ENCODE peak calls at places on chromosomes 6 and 20, in seven cellular contexts. One of them, this sample, is unnamed.

GRCh38 chr6:98653171-98653570 is 181.2 kb upstream of the POU3F2 start:
- DNase-seq in Calu3: no peak
- DNase-seq in activated CD4-positive, alpha-beta T cell treated with anti-CD3 and anti-CD28 coated beads, Interleukin-2, amount 50 U/mL, for 4 hours: no peak
- DNase-seq in HEK293T: no peak
- DNase-seq in neural progenitor cell: no peak
- DNase-seq in left ventricle myocardium inferior: no peak
- DNase-seq in AG04450: no peak
- DNase-seq in this sample: no peak

GRCh38 chr6:31652925-31653724 is 664 bp upstream of the BAG6 start:
- DNase-seq in Calu3: no peak
- DNase-seq in activated CD4-positive, alpha-beta T cell treated with anti-CD3 and anti-CD28 coated beads, Interleukin-2, amount 50 U/mL, for 4 hours: no peak
- DNase-seq in HEK293T: peak
- DNase-seq in neural progenitor cell: peak
- DNase-seq in left ventricle myocardium inferior: peak
- DNase-seq in AG04450: no peak
- DNase-seq in this sample: peak

GRCh38 chr6:31128093-31128676 is 7.9 kb upstream of the CDSN start:
- DNase-seq in Calu3: peak
- DNase-seq in activated CD4-positive, alpha-beta T cell treated with anti-CD3 and anti-CD28 coated beads, Interleukin-2, amount 50 U/mL, for 4 hours: peak
- DNase-seq in HEK293T: peak
- DNase-seq in neural progenitor cell: peak
- DNase-seq in left ventricle myocardium inferior: peak
- DNase-seq in AG04450: no peak
- DNase-seq in this sample: no peak

GRCh38 chr20:63536241-63536977 is 767 bp downstream of the PTK6 start:
- DNase-seq in Calu3: peak
- DNase-seq in activated CD4-positive, alpha-beta T cell treated with anti-CD3 and anti-CD28 coated beads, Interleukin-2, amount 50 U/mL, for 4 hours: no peak
- DNase-seq in HEK293T: no peak
- DNase-seq in neural progenitor cell: no peak
- DNase-seq in left ventricle myocardium inferior: no peak
- DNase-seq in AG04450: no peak
- DNase-seq in this sample: no peak

GRCh38 chr6:80332013-80332412 is 225.5 kb downstream of the BCKDHB start:
- DNase-seq in Calu3: no peak
- DNase-seq in activated CD4-positive, alpha-beta T cell treated with anti-CD3 and anti-CD28 coated beads, Interleukin-2, amount 50 U/mL, for 4 hours: no peak
- DNase-seq in HEK293T: no peak
- DNase-seq in neural progenitor cell: no peak
- DNase-seq in left ventricle myocardium inferior: no peak
- DNase-seq in AG04450: no peak
- DNase-seq in this sample: no peak

GRCh38 chr6:13328875-13329183 is 492 bp upstream of the TBC1D7 start:
- DNase-seq in Calu3: no peak
- DNase-seq in activated CD4-positive, alpha-beta T cell treated with anti-CD3 and anti-CD28 coated beads, Interleukin-2, amount 50 U/mL, for 4 hours: no peak
- DNase-seq in HEK293T: no peak
- DNase-seq in neural progenitor cell: no peak
- DNase-seq in left ventricle myocardium inferior: no peak
- DNase-seq in AG04450: no peak
- DNase-seq in this sample: no peak

GRCh38 chr6:20416567-20417345 is 15.1 kb downstream of the E2F3 start:
- DNase-seq in Calu3: no peak
- DNase-seq in activated CD4-positive, alpha-beta T cell treated with anti-CD3 and anti-CD28 coated beads, Interleukin-2, amount 50 U/mL, for 4 hours: no peak
- DNase-seq in HEK293T: no peak
- DNase-seq in neural progenitor cell: peak
- DNase-seq in left ventricle myocardium inferior: no peak
- DNase-seq in AG04450: no peak
- DNase-seq in this sample: no peak

GRCh38 chr6:52362443-52363221 is 681 bp downstream of the PAQR8 start:
- DNase-seq in Calu3: peak
- DNase-seq in activated CD4-positive, alpha-beta T cell treated with anti-CD3 and anti-CD28 coated beads, Interleukin-2, amount 50 U/mL, for 4 hours: peak
- DNase-seq in HEK293T: peak
- DNase-seq in neural progenitor cell: peak
- DNase-seq in left ventricle myocardium inferior: peak
- DNase-seq in AG04450: no peak
- DNase-seq in this sample: no peak

GRCh38 chr20:50356522-50356880 is 153.7 kb upstream of the PTPN1 start:
- DNase-seq in Calu3: no peak
- DNase-seq in activated CD4-positive, alpha-beta T cell treated with anti-CD3 and anti-CD28 coated beads, Interleukin-2, amount 50 U/mL, for 4 hours: no peak
- DNase-seq in HEK293T: no peak
- DNase-seq in neural progenitor cell: no peak
- DNase-seq in left ventricle myocardium inferior: no peak
- DNase-seq in AG04450: no peak
- DNase-seq in this sample: no peak

GRCh38 chr6:2951723-2952122 is 19.6 kb downstream of the SERPINB6 start:
- DNase-seq in Calu3: no peak
- DNase-seq in activated CD4-positive, alpha-beta T cell treated with anti-CD3 and anti-CD28 coated beads, Interleukin-2, amount 50 U/mL, for 4 hours: no peak
- DNase-seq in HEK293T: no peak
- DNase-seq in neural progenitor cell: no peak
- DNase-seq in left ventricle myocardium inferior: no peak
- DNase-seq in AG04450: no peak
- DNase-seq in this sample: no peak